ENCODE peak calls at places on chromosomes 16 and 17, in seven cellular contexts. One of them, this sample, is unnamed. For H3K36me3, the result is how much of the 10 kb centered on the place peaks cover.

GRCh38 chr17:76371656-76372628 is 12.5 kb upstream of the SPHK1 start:
- DNase-seq in Peyer's patch: no peak
- DNase-seq in fibroblast of lung: peak
- DNase-seq in heart right ventricle: peak
- DNase-seq in stomach: no peak
- DNase-seq in psoas muscle: no peak
- DNase-seq in suprapubic skin: no peak
- DNase-seq in this sample: no peak

GRCh38 chr17:13429201-13429600 is 172.5 kb downstream of the HS3ST3A1 start:
- DNase-seq in Peyer's patch: no peak
- DNase-seq in fibroblast of lung: peak
- DNase-seq in heart right ventricle: no peak
- DNase-seq in stomach: no peak
- DNase-seq in psoas muscle: no peak
- DNase-seq in suprapubic skin: no peak
- DNase-seq in this sample: no peak

GRCh38 chr16:57818377-57819055 is 16.2 kb upstream of the KIFC3 start:
- DNase-seq in Peyer's patch: no peak
- DNase-seq in fibroblast of lung: no peak
- DNase-seq in heart right ventricle: no peak
- DNase-seq in stomach: peak
- DNase-seq in psoas muscle: peak
- DNase-seq in suprapubic skin: no peak
- DNase-seq in this sample: no peak

GRCh38 chr17:17315142-17315821 is 12.1 kb downstream of the NT5M start:
- DNase-seq in Peyer's patch: no peak
- DNase-seq in fibroblast of lung: no peak
- DNase-seq in heart right ventricle: no peak
- DNase-seq in stomach: peak
- DNase-seq in psoas muscle: no peak
- DNase-seq in suprapubic skin: no peak
- DNase-seq in this sample: no peak

GRCh38 chr17:29059281-29059680 is 16.3 kb downstream of the PIPOX start:
- DNase-seq in Peyer's patch: no peak
- DNase-seq in fibroblast of lung: peak
- DNase-seq in heart right ventricle: no peak
- DNase-seq in stomach: no peak
- DNase-seq in psoas muscle: no peak
- DNase-seq in suprapubic skin: no peak
- DNase-seq in this sample: no peak

GRCh38 chr17:76562734-76563148 is 22.9 kb downstream of the PRCD start:
- DNase-seq in Peyer's patch: no peak
- DNase-seq in fibroblast of lung: peak
- DNase-seq in heart right ventricle: no peak
- DNase-seq in stomach: no peak
- DNase-seq in psoas muscle: no peak
- DNase-seq in suprapubic skin: no peak
- DNase-seq in this sample: peak

GRCh38 chr16:86850675-86851074 is 272.3 kb downstream of the FOXL1 start:
- DNase-seq in Peyer's patch: no peak
- DNase-seq in fibroblast of lung: no peak
- DNase-seq in heart right ventricle: no peak
- DNase-seq in stomach: no peak
- DNase-seq in psoas muscle: no peak
- DNase-seq in suprapubic skin: no peak
- DNase-seq in this sample: no peak

GRCh38 chr17:43467981-43468541 is 15.7 kb upstream of the DHX8 start:
- DNase-seq in Peyer's patch: no peak
- DNase-seq in fibroblast of lung: peak
- DNase-seq in heart right ventricle: no peak
- DNase-seq in stomach: no peak
- DNase-seq in psoas muscle: no peak
- DNase-seq in suprapubic skin: no peak
- DNase-seq in this sample: peak

GRCh38 chr17:42027961-42028790 is 8.3 kb downstream of the NKIRAS2 start:
- DNase-seq in Peyer's patch: no peak
- DNase-seq in fibroblast of lung: no peak
- DNase-seq in heart right ventricle: no peak
- DNase-seq in stomach: peak
- DNase-seq in psoas muscle: no peak
- DNase-seq in suprapubic skin: no peak
- DNase-seq in this sample: no peak

GRCh38 chr17:36629252-36629847 is 28.0 kb downstream of the MRM1 start:
- DNase-seq in Peyer's patch: peak
- DNase-seq in fibroblast of lung: peak
- DNase-seq in heart right ventricle: peak
- DNase-seq in stomach: peak
- DNase-seq in psoas muscle: peak
- DNase-seq in suprapubic skin: peak
- DNase-seq in this sample: peak

GRCh38 chr16:30615358-30616076 is 5.3 kb upstream of the ZNF689 start:
- DNase-seq in Peyer's patch: peak
- DNase-seq in fibroblast of lung: no peak
- DNase-seq in heart right ventricle: peak
- DNase-seq in stomach: peak
- DNase-seq in psoas muscle: peak
- DNase-seq in suprapubic skin: no peak
- DNase-seq in this sample: no peak

GRCh38 chr16:77409311-77409710 is 25.5 kb downstream of the ADAMTS18 start:
- DNase-seq in Peyer's patch: no peak
- DNase-seq in fibroblast of lung: no peak
- DNase-seq in heart right ventricle: no peak
- DNase-seq in stomach: no peak
- DNase-seq in psoas muscle: no peak
- DNase-seq in suprapubic skin: no peak
- DNase-seq in this sample: no peak

GRCh38 chr16:83715217-83715920 is 92.4 kb upstream of the HSBP1 start:
- DNase-seq in Peyer's patch: no peak
- DNase-seq in fibroblast of lung: peak
- DNase-seq in heart right ventricle: no peak
- DNase-seq in stomach: peak
- DNase-seq in psoas muscle: peak
- DNase-seq in suprapubic skin: peak
- DNase-seq in this sample: no peak

GRCh38 chr17:72734611-72735010 is 357.9 kb downstream of the SLC39A11 start:
- DNase-seq in Peyer's patch: peak
- DNase-seq in fibroblast of lung: no peak
- DNase-seq in heart right ventricle: no peak
- DNase-seq in stomach: no peak
- DNase-seq in psoas muscle: no peak
- DNase-seq in suprapubic skin: no peak
- DNase-seq in this sample: no peak

GRCh38 chr16:85751665-85752501 is 987 bp upstream of the C16orf74 start:
- DNase-seq in Peyer's patch: no peak
- DNase-seq in fibroblast of lung: no peak
- DNase-seq in heart right ventricle: no peak
- DNase-seq in stomach: no peak
- DNase-seq in psoas muscle: no peak
- DNase-seq in suprapubic skin: no peak
- DNase-seq in this sample: no peak

GRCh38 chr16:66798162-66798561 is 3.2 kb downstream of the TERB1 start:
- DNase-seq in Peyer's patch: no peak
- DNase-seq in fibroblast of lung: peak
- DNase-seq in heart right ventricle: no peak
- DNase-seq in stomach: no peak
- DNase-seq in psoas muscle: no peak
- DNase-seq in suprapubic skin: no peak
- DNase-seq in this sample: no peak

GRCh38 chr17:47913050-47913449 is 17.0 kb downstream of the SP2 start:
- DNase-seq in Peyer's patch: no peak
- DNase-seq in fibroblast of lung: no peak
- DNase-seq in heart right ventricle: no peak
- DNase-seq in stomach: no peak
- DNase-seq in psoas muscle: no peak
- DNase-seq in suprapubic skin: no peak
- DNase-seq in this sample: no peak

GRCh38 chr17:76824103-76824502 is 44.1 kb upstream of the MGAT5B start:
- DNase-seq in Peyer's patch: no peak
- DNase-seq in fibroblast of lung: no peak
- DNase-seq in heart right ventricle: no peak
- DNase-seq in stomach: no peak
- DNase-seq in psoas muscle: no peak
- DNase-seq in suprapubic skin: no peak
- DNase-seq in this sample: no peak

GRCh38 chr17:31174215-31174614 is 79.4 kb downstream of the NF1 start:
- DNase-seq in Peyer's patch: no peak
- DNase-seq in fibroblast of lung: no peak
- DNase-seq in heart right ventricle: no peak
- DNase-seq in stomach: no peak
- DNase-seq in psoas muscle: no peak
- DNase-seq in suprapubic skin: no peak
- DNase-seq in this sample: no peak

GRCh38 chr16:85615014-85615851 is 2.1 kb downstream of the GSE1 start:
- DNase-seq in Peyer's patch: peak
- DNase-seq in fibroblast of lung: no peak
- DNase-seq in heart right ventricle: peak
- DNase-seq in stomach: peak
- DNase-seq in psoas muscle: no peak
- DNase-seq in suprapubic skin: no peak
- DNase-seq in this sample: no peak

GRCh38 chr16:57472665-57473060 is 10.2 kb downstream of the POLR2C start:
- DNase-seq in Peyer's patch: no peak
- DNase-seq in fibroblast of lung: no peak
- DNase-seq in heart right ventricle: no peak
- DNase-seq in stomach: no peak
- DNase-seq in psoas muscle: no peak
- DNase-seq in suprapubic skin: no peak
- DNase-seq in this sample: no peak

GRCh38 chr16:24524855-24525652 is 14.3 kb upstream of the RBBP6 start:
- DNase-seq in Peyer's patch: no peak
- DNase-seq in fibroblast of lung: no peak
- DNase-seq in heart right ventricle: no peak
- DNase-seq in stomach: no peak
- DNase-seq in psoas muscle: no peak
- DNase-seq in suprapubic skin: no peak
- DNase-seq in this sample: no peak

GRCh38 chr17:16919663-16920627 is 52.0 kb downstream of the TNFRSF13B start:
- DNase-seq in Peyer's patch: peak
- DNase-seq in fibroblast of lung: no peak
- DNase-seq in heart right ventricle: no peak
- DNase-seq in stomach: peak
- DNase-seq in psoas muscle: peak
- DNase-seq in suprapubic skin: peak
- DNase-seq in this sample: no peak

GRCh38 chr16:46765050-46765449 is 16.9 kb upstream of the MYLK3 start:
- DNase-seq in Peyer's patch: no peak
- DNase-seq in fibroblast of lung: peak
- DNase-seq in heart right ventricle: no peak
- DNase-seq in stomach: no peak
- DNase-seq in psoas muscle: no peak
- DNase-seq in suprapubic skin: no peak
- DNase-seq in this sample: no peak

GRCh38 chr16:85144026-85144915 is 32.0 kb upstream of the CIBAR2 start:
- DNase-seq in Peyer's patch: no peak
- DNase-seq in fibroblast of lung: no peak
- DNase-seq in heart right ventricle: no peak
- DNase-seq in stomach: no peak
- DNase-seq in psoas muscle: no peak
- DNase-seq in suprapubic skin: no peak
- DNase-seq in this sample: no peak

GRCh38 chr16:15489016-15489415 is 54.6 kb downstream of the BMERB1 start:
- DNase-seq in Peyer's patch: no peak
- DNase-seq in fibroblast of lung: no peak
- DNase-seq in heart right ventricle: no peak
- DNase-seq in stomach: no peak
- DNase-seq in psoas muscle: no peak
- DNase-seq in suprapubic skin: no peak
- DNase-seq in this sample: no peak

GRCh38 chr16:74758801-74759200 is 15.8 kb downstream of the FA2H start:
- DNase-seq in Peyer's patch: no peak
- DNase-seq in fibroblast of lung: no peak
- DNase-seq in heart right ventricle: no peak
- DNase-seq in stomach: no peak
- DNase-seq in psoas muscle: no peak
- DNase-seq in suprapubic skin: no peak
- DNase-seq in this sample: no peak

DNA sequence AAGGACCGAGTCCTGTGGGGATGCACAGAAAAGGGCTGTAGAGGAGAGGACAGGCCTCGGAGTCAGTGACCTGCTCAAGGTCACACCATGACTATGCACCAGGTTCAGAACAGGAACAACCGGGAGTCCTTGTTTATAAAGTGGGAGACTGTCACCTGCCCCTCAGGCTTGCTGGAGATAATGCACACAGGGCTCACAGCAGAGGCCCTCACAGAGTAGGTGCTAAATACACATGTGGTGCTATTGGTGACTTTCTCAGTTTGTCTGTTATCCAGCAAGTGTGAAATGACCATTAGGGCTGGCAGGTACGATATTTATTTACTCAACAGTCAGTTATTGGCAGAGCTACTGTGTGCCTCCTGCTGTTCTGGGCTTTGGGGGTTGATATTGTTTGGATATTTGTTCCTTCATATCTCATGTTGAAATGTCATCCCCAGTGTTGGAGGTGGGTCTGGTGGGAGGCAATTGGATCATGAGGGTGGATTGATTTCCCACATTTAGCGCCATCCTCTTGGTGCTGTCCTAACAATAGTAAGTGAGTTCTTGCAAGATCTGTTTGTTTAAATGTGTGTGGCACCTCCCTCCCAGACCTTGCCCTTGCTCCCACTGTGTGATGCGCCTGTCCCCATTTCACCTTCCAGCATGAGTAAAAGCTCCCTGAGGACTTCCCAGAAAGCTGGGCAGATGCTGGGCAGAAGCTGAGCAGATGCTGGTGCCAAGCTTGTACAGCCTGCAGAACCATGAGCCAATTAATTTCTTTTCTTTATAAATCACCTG is 162.1 kb upstream of the MPHOSPH6 start:
- DNase-seq in Peyer's patch: no peak
- DNase-seq in fibroblast of lung: no peak
- DNase-seq in heart right ventricle: no peak
- DNase-seq in stomach: peak
- DNase-seq in psoas muscle: no peak
- DNase-seq in suprapubic skin: no peak
- DNase-seq in this sample: no peak
- H3K36me3 ChIP-seq in Peyer's patch: under half
- H3K36me3 ChIP-seq in fibroblast of lung: under half
- H3K36me3 ChIP-seq in heart right ventricle: under half
- H3K36me3 ChIP-seq in stomach: under half
- H3K36me3 ChIP-seq in psoas muscle: under half
- H3K36me3 ChIP-seq in suprapubic skin: under half
- H3K36me3 ChIP-seq in this sample: under half

GRCh38 chr17:45106101-45106500 is 26.2 kb downstream of the PLCD3 start:
- DNase-seq in Peyer's patch: no peak
- DNase-seq in fibroblast of lung: no peak
- DNase-seq in heart right ventricle: no peak
- DNase-seq in stomach: no peak
- DNase-seq in psoas muscle: no peak
- DNase-seq in suprapubic skin: no peak
- DNase-seq in this sample: no peak
- H3K36me3 ChIP-seq in Peyer's patch: under half
- H3K36me3 ChIP-seq in fibroblast of lung: under half
- H3K36me3 ChIP-seq in heart right ventricle: under half
- H3K36me3 ChIP-seq in stomach: half or more
- H3K36me3 ChIP-seq in psoas muscle: under half
- H3K36me3 ChIP-seq in suprapubic skin: half or more
- H3K36me3 ChIP-seq in this sample: under half

GRCh38 chr17:74766413-74766812 is 9.7 kb downstream of the NAT9 start:
- DNase-seq in Peyer's patch: no peak
- DNase-seq in fibroblast of lung: no peak
- DNase-seq in heart right ventricle: no peak
- DNase-seq in stomach: no peak
- DNase-seq in psoas muscle: no peak
- DNase-seq in suprapubic skin: no peak
- DNase-seq in this sample: no peak
- H3K36me3 ChIP-seq in Peyer's patch: under half
- H3K36me3 ChIP-seq in fibroblast of lung: under half
- H3K36me3 ChIP-seq in heart right ventricle: under half
- H3K36me3 ChIP-seq in stomach: half or more
- H3K36me3 ChIP-seq in psoas muscle: under half
- H3K36me3 ChIP-seq in suprapubic skin: under half
- H3K36me3 ChIP-seq in this sample: under half

GRCh38 chr17:56988901-56989572 is 11.1 kb downstream of the SCPEP1 start:
- DNase-seq in Peyer's patch: no peak
- DNase-seq in fibroblast of lung: no peak
- DNase-seq in heart right ventricle: no peak
- DNase-seq in stomach: no peak
- DNase-seq in psoas muscle: no peak
- DNase-seq in suprapubic skin: no peak
- DNase-seq in this sample: no peak
- H3K36me3 ChIP-seq in Peyer's patch: under half
- H3K36me3 ChIP-seq in fibroblast of lung: under half
- H3K36me3 ChIP-seq in heart right ventricle: under half
- H3K36me3 ChIP-seq in stomach: half or more
- H3K36me3 ChIP-seq in psoas muscle: under half
- H3K36me3 ChIP-seq in suprapubic skin: half or more
- H3K36me3 ChIP-seq in this sample: under half

This sample was measured in uterus.